ENCODE peak calls at places on chromosomes 16 and 17, in four cellular contexts. B is LoVo; E is effector memory CD4-positive, alpha-beta T cell; C is A172. O is an unnamed sample.

GRCh38 chr16:51039638-51040331 is 111.3 kb downstream of the SALL1 start:
- DNase-seq in B (no peak), E (no peak), C (no peak), O (no peak)

GRCh38 chr17:45299311-45299710 is 17.5 kb downstream of the MAP3K14 start:
- DNase-seq in E (no peak), C (no peak), B (no peak), O (no peak)

GRCh38 chr17:35313875-35314409 is 59.5 kb downstream of the SLFN11 start:
- DNase-seq in E (no peak), C (no peak), B (no peak), O (no peak)

GRCh38 chr16:70694088-70694487 is 8.2 kb upstream of the MTSS2 start:
- DNase-seq in B (peak), C (peak), E (no peak), O (peak)

GRCh38 chr17:49522329-49522890 is 27.3 kb downstream of the NGFR start:
- DNase-seq in E (no peak), C (no peak), B (no peak), O (no peak)

GRCh38 chr16:85327731-85328664 is 215.7 kb upstream of the CIBAR2 start:
- DNase-seq in C (peak), E (no peak), B (no peak), O (no peak)

GRCh38 chr17:17951524-17951923 is 20.7 kb downstream of the TOM1L2 start:
- DNase-seq in B (no peak), E (no peak), C (no peak), O (no peak)

GRCh38 chr16:71954699-71955195 is 45.5 kb downstream of the PKD1L3 start:
- DNase-seq in E (no peak), B (no peak), C (no peak), O (no peak)

GRCh38 chr16:83888672-83889044 is 10.3 kb upstream of the MLYCD start:
- DNase-seq in B (no peak), E (no peak), C (no peak), O (no peak)

GRCh38 chr17:12078791-12079190 is 58.1 kb downstream of the MAP2K4 start:
- DNase-seq in B (no peak), E (no peak), C (peak), O (no peak)

GRCh38 chr16:56814537-56815432 is 50.2 kb upstream of the SLC12A3 start:
- DNase-seq in E (no peak), B (no peak), C (peak), O (peak)

GRCh38 chr17:46795379-46795952 is 23.0 kb downstream of the WNT3 start:
- DNase-seq in E (no peak), C (peak), B (peak), O (peak)

GRCh38 chr17:65564793-65565192 is 3.3 kb upstream of the AXIN2 start:
- DNase-seq in E (no peak), C (no peak), B (no peak), O (no peak)

GRCh38 chr16:89545044-89545830 is 15.2 kb upstream of the RPL13 start:
- DNase-seq in E (no peak), B (no peak), C (no peak), O (no peak)

GRCh38 chr16:61595605-61596004 is 440.6 kb downstream of the CDH8 start:
- DNase-seq in B (no peak), C (no peak), E (no peak), O (no peak)

GRCh38 chr16:30953111-30953510 is 4.2 kb downstream of the ORAI3 start:
- DNase-seq in B (no peak), C (no peak), E (no peak), O (no peak)

GRCh38 chr16:57007530-57007929 is 18.2 kb downstream of the NLRC5 start:
- DNase-seq in B (no peak), E (no peak), C (no peak), O (no peak)